ENCODE peak calls at places on chromosome 2, in six cellular contexts. T, X, D, P, Z and A are unnamed samples.

GRCh38 chr2:233795735-233796171 is 17.6 kb downstream of the MROH2A start:
- DNase-seq in D (no peak), Z (no peak), P (no peak), T (no peak), X (no peak), A (no peak)

GRCh38 chr2:70041666-70042065 is 45.6 kb upstream of the PCBP1 start:
- DNase-seq in Z (peak; percentile 14), P (no peak), X (no peak), D (no peak), T (no peak), A (no peak)

GRCh38 chr2:23925702-23926288 is 1.1 kb downstream of the ATAD2B start:
- DNase-seq in X (peak; percentile 57), P (peak; percentile 51), T (peak; percentile 69), Z (peak; percentile 64), D (peak; percentile 59), A (peak; percentile 63)

GRCh38 chr2:6167592-6168138 is 475.5 kb downstream of the SOX11 start:
- DNase-seq in P (no peak), D (no peak), T (no peak), Z (no peak), X (no peak), A (no peak)

GRCh38 chr2:235613671-235614070 is 119.8 kb downstream of the AGAP1 start:
- DNase-seq in P (no peak), T (no peak), Z (no peak), D (no peak), X (no peak), A (no peak)

GRCh38 chr2:64644240-64645013 is 9.3 kb downstream of the SERTAD2 start:
- DNase-seq in T (peak; percentile 72), D (no peak), P (peak; percentile 20), Z (peak; percentile 88), X (peak; percentile 44), A (peak; percentile 51)

GRCh38 chr2:146370821-146371220 is 1474.0 kb upstream of the ACVR2A start:
- DNase-seq in X (no peak), T (no peak), P (no peak), Z (peak; percentile 18), D (peak; percentile 2), A (no peak)

GRCh38 chr2:204265701-204266310 is 279.5 kb upstream of the PARD3B start:
- DNase-seq in P (no peak), T (no peak), D (no peak), X (no peak), Z (no peak), A (no peak)

GRCh38 chr2:222561817-222562424 is 94.0 kb downstream of the FARSB start:
- DNase-seq in X (no peak), D (no peak), T (no peak), P (peak; percentile 24), Z (peak; percentile 81), A (peak; percentile 9)

GRCh38 chr2:141062443-141062842 is 1068.4 kb downstream of the LRP1B start:
- DNase-seq in T (no peak), Z (no peak), X (no peak), P (no peak), D (no peak), A (no peak)